ENCODE peak calls at places on chromosomes 12 and 14, in four cellular contexts. A is PC-3, Q is neuronal stem cell, R is cardiac muscle cell. X is an unnamed sample. For H3K4me1, the result is how much of the 10 kb centered on the place peaks cover.

GRCh38 chr14:23310546-23310945 is 3.9 kb downstream of the BCL2L2 start:
- DNase-seq in Q (no peak), R (no peak), A (no peak), X (no peak)

GRCh38 chr14:75831455-75831854 is 150.3 kb downstream of the TGFB3 start:
- DNase-seq in R (no peak), A (peak), Q (no peak), X (peak)

GRCh38 chr12:33994857-33995808 is 27.2 kb upstream of the ALG10 start:
- DNase-seq in A (no peak), Q (no peak), R (no peak), X (peak)

GRCh38 chr12:50224026-50224692 is 57.0 kb upstream of the CERS5 start:
- DNase-seq in A (peak), Q (no peak), R (no peak), X (peak)

GRCh38 chr12:96606646-96607045 is 117.3 kb downstream of the CFAP54 start:
- DNase-seq in Q (no peak), R (no peak), A (no peak), X (no peak)

GRCh38 chr12:124279846-124280360 is 15.0 kb upstream of the RFLNA start:
- DNase-seq in R (no peak), Q (no peak), A (no peak), X (peak)

GRCh38 chr12:56007892-56008471 is 10.9 kb downstream of the SUOX start:
- DNase-seq in R (no peak), A (peak), Q (no peak), X (no peak)

GRCh38 chr12:110355080-110355479 is 48.4 kb downstream of the ANAPC7 start:
- DNase-seq in R (peak), A (peak), Q (no peak), X (peak)

GRCh38 chr14:50410016-50410530 is 13.4 kb upstream of the CDKL1 start:
- DNase-seq in Q (no peak), A (no peak), R (no peak), X (no peak)

GRCh38 chr12:124893792-124894516 is 20.5 kb downstream of the UBC start:
- DNase-seq in A (no peak), Q (no peak), R (no peak), X (no peak)

GRCh38 chr14:91374897-91375747 is 42.5 kb downstream of the CCDC88C start:
- DNase-seq in R (no peak), Q (peak), A (no peak), X (no peak)

GRCh38 chr14:54673193-54674121 is 106.5 kb downstream of the SAMD4A start:
- DNase-seq in R (peak), A (no peak), Q (no peak), X (no peak)

DNA sequence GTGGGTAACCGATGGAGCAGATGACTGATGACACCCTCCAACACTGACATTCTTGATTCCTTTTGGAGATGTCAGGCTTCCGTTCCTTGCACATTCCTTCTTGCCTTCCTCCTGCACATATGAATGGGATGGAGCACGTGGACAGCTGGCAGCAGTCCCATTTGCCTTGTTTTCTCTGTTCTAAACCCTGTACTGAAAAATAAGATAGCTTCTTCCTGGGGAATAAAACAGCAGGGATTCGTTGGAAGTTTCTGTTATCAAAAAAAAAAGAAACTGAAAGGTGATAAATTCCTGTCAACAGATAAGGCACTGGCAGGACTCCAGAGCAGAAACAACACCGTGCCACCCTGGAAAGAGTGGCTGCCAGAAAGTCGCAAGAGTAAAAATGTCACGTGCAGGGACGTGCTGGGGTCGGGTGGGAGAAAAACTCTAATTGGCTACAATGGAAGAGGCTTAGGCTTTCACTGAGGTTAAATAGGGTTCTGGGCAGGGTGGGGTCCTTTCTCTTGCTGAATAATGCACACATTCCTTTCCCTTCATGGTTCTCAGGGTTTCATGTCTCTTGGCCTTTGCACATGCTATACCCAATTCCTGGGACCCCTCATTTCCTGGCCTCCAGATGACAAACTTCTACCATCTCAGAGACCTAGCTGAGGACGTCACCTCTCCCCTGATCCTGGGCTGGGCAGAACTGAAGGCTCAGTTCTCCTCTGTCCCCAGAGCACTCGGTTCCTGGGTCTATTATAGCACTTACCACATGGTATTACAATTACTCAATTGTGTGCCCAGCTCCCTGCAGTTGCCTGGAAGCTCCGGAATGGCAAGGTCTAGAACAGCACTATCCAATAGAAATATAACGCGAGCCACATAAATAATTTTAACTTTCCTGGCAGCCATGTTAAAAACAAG is 7.0 kb upstream of the NUAK1 start:
- DNase-seq in A (no peak), Q (no peak), R (peak), X (peak)
- H3K4me1 ChIP-seq in A (under half), Q (under half), R (half or more), X (under half)

GRCh38 chr12:116126610-116127009 is 150.9 kb downstream of the MED13L start:
- DNase-seq in A (no peak), R (no peak), Q (no peak), X (no peak)

GRCh38 chr12:116127858-116128257 is 149.6 kb downstream of the MED13L start:
- DNase-seq in R (no peak), A (no peak), Q (no peak), X (no peak)

GRCh38 chr12:116125981-116126566 is 151.4 kb downstream of the MED13L start:
- DNase-seq in R (no peak), Q (no peak), A (no peak), X (no peak)

GRCh38 chr12:116130431-116130830 is 147.1 kb downstream of the MED13L start:
- DNase-seq in Q (no peak), A (no peak), R (no peak), X (no peak)

DNA sequence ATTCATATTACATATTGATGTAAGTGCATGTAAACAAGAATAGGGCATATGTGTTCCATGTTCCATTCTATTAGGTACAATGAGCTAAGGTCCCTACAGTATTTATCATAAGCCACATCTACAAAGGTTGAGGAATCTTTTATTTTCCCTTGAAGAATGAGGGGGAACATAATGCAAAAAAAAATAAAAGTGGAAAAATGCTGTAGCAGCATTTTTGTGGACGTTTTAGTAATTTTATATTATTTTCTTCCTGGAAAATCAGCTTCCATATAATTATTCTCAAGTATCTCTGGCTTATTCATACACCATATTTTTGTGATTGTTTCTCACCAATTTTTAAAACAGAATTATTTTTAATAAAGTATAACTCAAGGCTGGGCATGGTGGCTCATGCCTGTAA is 148.7 kb downstream of the MED13L start:
- DNase-seq in R (no peak), A (no peak), Q (no peak), X (no peak)
- H3K4me1 ChIP-seq in R (half or more), A (under half), Q (under half), X (under half)

GRCh38 chr14:103550451-103551337 is 11.8 kb downstream of the BAG5 start:
- DNase-seq in A (no peak), Q (no peak), R (no peak), X (no peak)
- H3K4me1 ChIP-seq in A (under half), Q (under half), R (under half), X (under half)

GRCh38 chr14:99745307-99745951 is 47.8 kb upstream of the EML1 start:
- DNase-seq in R (no peak), Q (no peak), A (no peak), X (peak)
- H3K4me1 ChIP-seq in R (under half), Q (under half), A (under half), X (under half)

GRCh38 chr12:53217930-53218307 is 10.9 kb upstream of the ITGB7 start:
- DNase-seq in Q (no peak), R (no peak), A (no peak), X (no peak)

GRCh38 chr12:53220857-53221202 is 11.2 kb downstream of the RARG start:
- DNase-seq in A (peak), Q (peak), R (peak), X (peak)

GRCh38 chr12:53218551-53219114 is 11.6 kb upstream of the ITGB7 start:
- DNase-seq in R (no peak), Q (no peak), A (no peak), X (no peak)

GRCh38 chr12:53219956-53220856 is 11.8 kb downstream of the RARG start:
- DNase-seq in R (peak), A (peak), Q (peak), X (peak)

GRCh38 chr12:53219116-53219955 is 12.3 kb upstream of the ITGB7 start:
- DNase-seq in R (no peak), Q (no peak), A (peak), X (no peak)
- H3K4me1 ChIP-seq in R (under half), Q (under half), A (under half), X (under half)

GRCh38 chr14:65106316-65106715 is 4.0 kb upstream of the MAX start:
- DNase-seq in Q (no peak), A (no peak), R (no peak), X (no peak)
- H3K4me1 ChIP-seq in Q (under half), A (under half), R (under half), X (under half)

GRCh38 chr12:116144384-116144783 is 133.1 kb downstream of the MED13L start:
- DNase-seq in R (no peak), A (no peak), Q (no peak), X (no peak)
- H3K4me1 ChIP-seq in R (half or more), A (under half), Q (under half), X (under half)

DNA sequence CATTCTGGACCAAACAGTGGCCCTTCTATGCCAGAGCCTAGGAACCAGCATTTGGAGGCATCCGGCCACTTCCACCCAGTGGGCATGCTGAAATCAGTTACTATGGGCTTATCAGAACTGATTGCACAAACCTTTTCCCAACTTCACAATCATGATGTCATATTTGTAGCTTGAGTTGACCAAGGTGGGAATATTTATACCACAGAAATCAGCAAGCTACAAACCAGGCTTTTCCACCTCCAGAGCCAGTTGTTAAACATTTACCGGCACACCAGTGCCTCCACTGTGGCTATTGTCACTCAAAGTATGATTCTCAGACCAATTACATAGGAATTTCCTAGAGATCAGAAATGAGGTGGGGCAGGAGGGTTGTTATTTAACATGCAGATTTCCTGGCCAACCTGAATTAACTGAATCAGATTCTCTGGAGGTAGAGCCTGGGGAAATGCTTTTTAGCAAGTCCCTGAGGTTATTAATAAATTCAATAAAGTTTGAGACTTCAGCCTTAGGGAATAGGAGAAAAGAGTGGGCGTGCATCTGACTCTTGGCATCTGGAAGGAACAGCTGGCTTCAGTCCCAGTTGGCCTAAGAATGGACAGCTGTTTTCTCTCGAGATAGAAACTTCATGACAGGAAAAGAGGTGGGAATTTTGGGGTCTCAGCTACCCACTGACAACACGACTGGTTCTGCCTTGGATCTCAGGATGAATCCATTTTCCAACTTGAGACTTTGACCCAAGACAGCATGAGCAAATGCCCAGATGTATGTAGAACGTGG is 273.8 kb downstream of the ZFP36L1 start:
- DNase-seq in A (no peak), R (no peak), Q (no peak), X (no peak)
- H3K4me1 ChIP-seq in A (under half), R (under half), Q (under half), X (under half)